ENCODE peak calls at places on chromosome 17, in four cellular contexts. K, L, D and X are unnamed samples.

GRCh38 chr17:54439816-54440215 is 460.8 kb upstream of the TOM1L1 start:
- DNase-seq in K (no peak), L (no peak), D (no peak), X (no peak)

GRCh38 chr17:70535986-70536385 is 366.7 kb downstream of the KCNJ2 start:
- DNase-seq in K (no peak), L (no peak), D (no peak), X (no peak)

GRCh38 chr17:5249615-5250014 is 15.0 kb upstream of the SCIMP start:
- DNase-seq in K (no peak), L (peak), D (peak), X (peak)

GRCh38 chr17:65532491-65532890 is 29.0 kb downstream of the AXIN2 start:
- DNase-seq in K (no peak), L (no peak), D (no peak), X (no peak)

GRCh38 chr17:81287741-81288430 is 7.2 kb downstream of the SLC38A10 start:
- DNase-seq in K (no peak), L (no peak), D (no peak), X (no peak)

GRCh38 chr17:66775262-66775661 is 59.7 kb upstream of the CACNG5 start:
- DNase-seq in K (no peak), L (no peak), D (no peak), X (no peak)

GRCh38 chr17:63024716-63025115 is 58.7 kb downstream of the TANC2 start:
- DNase-seq in K (no peak), L (peak), D (no peak), X (no peak)

GRCh38 chr17:78131172-78132085 is 858 bp downstream of the TMC8 start:
- DNase-seq in K (no peak), L (no peak), D (no peak), X (no peak)

GRCh38 chr17:3663102-3664011 is 5.0 kb downstream of the TAX1BP3 start:
- DNase-seq in K (no peak), L (no peak), D (no peak), X (no peak)

GRCh38 chr17:66755944-66756290 is 79.0 kb upstream of the CACNG5 start:
- DNase-seq in K (no peak), L (no peak), D (no peak), X (no peak)

GRCh38 chr17:36888236-36888957 is 48.9 kb upstream of the LHX1 start:
- DNase-seq in K (no peak), L (no peak), D (no peak), X (no peak)

GRCh38 chr17:4159761-4160160 is 16.8 kb downstream of the CYB5D2 start:
- DNase-seq in K (no peak), L (no peak), D (no peak), X (no peak)

GRCh38 chr17:46950997-46951621 is 27.9 kb downstream of the RPRML start:
- DNase-seq in K (no peak), L (no peak), D (no peak), X (no peak)

GRCh38 chr17:56594528-56595418 is 1.3 kb downstream of the NOG start:
- DNase-seq in K (no peak), L (peak), D (peak), X (peak)

GRCh38 chr17:11921296-11921695 is 76.0 kb downstream of the ZNF18 start:
- DNase-seq in K (no peak), L (no peak), D (no peak), X (no peak)

GRCh38 chr17:75093543-75094158 is 5.9 kb downstream of the SLC16A5 start:
- DNase-seq in K (no peak), L (no peak), D (no peak), X (no peak)

GRCh38 chr17:75872434-75873351 is 5.7 kb downstream of the TRIM47 start:
- DNase-seq in K (peak), L (peak), D (no peak), X (peak)

GRCh38 chr17:12395733-12396354 is 269.8 kb upstream of the MYOCD start:
- DNase-seq in K (no peak), L (no peak), D (peak), X (peak)

GRCh38 chr17:44360826-44361225 is 2.8 kb downstream of the FAM171A2 start:
- DNase-seq in K (no peak), L (peak), D (no peak), X (no peak)

GRCh38 chr17:77476498-77476897 is 335.7 kb downstream of the SEC14L1 start:
- DNase-seq in K (no peak), L (no peak), D (no peak), X (no peak)

GRCh38 chr17:9291912-9292562 is 270.7 kb downstream of the NTN1 start:
- DNase-seq in K (no peak), L (peak), D (peak), X (peak)

GRCh38 chr17:40019140-40019991 is 4.1 kb downstream of the CSF3 start:
- DNase-seq in K (no peak), L (peak), D (no peak), X (no peak)

GRCh38 chr17:76252040-76252954 is 12.0 kb upstream of the RNF157 start:
- DNase-seq in K (no peak), L (peak), D (no peak), X (no peak)

GRCh38 chr17:4565209-4566141 is 5.1 kb upstream of the GGT6 start:
- DNase-seq in K (no peak), L (peak), D (no peak), X (peak)

GRCh38 chr17:5676012-5676411 is 91.7 kb upstream of the NLRP1 start:
- DNase-seq in K (no peak), L (no peak), D (no peak), X (no peak)

GRCh38 chr17:16987830-16988601 is 16.1 kb upstream of the TNFRSF13B start:
- DNase-seq in K (no peak), L (peak), D (peak), X (peak)
- TF ChIP-seq POLR2A in K (no peak), L (no peak), D (peak), X (peak)

GRCh38 chr17:51166198-51166986 is at the start of gene NME2:
- DNase-seq in K (peak), L (peak), D (peak), X (peak)
- TF ChIP-seq POLR2A in K (peak), L (peak), D (peak), X (peak)

DNA sequence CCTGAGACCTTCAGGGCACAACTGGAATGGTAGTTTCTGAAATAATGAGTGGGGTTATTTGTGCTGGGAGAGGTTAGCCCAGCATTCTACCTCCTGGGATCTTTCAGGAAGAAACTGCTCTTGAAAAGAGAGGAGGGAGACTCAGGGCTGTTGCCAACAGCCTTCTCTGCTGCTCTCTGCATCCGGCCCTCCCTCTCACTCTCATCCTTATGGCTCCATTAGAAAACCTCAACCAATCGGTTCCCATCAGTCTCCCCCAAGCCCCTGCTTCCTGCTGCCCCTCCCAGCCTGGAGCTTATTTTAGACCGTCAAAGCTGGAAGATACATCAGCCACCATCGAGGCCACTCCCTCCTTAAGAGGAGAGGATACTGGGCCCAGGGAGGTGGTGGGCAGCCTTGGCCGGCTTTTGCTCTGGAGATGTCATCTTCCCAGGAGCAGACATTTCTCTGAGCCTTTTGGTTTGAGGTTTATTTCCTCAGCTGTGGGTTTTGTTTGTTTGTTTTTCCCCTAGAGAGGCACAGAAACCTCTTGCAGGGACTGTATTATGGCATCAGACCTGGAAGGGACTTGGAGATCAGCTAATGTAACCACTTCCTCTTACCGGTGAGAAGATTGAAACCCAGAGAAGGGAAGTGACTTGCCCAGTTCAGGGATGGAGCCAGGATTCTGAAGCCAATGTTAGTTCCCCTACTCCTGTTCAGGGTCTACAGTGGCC is 2.7 kb downstream of the MPRIP start:
- DNase-seq in K (no peak), L (peak), D (no peak), X (peak)
- TF ChIP-seq POLR2A in K (peak), L (peak), D (no peak), X (peak)

GRCh38 chr17:32486091-32486700 is 597 bp upstream of the CDK5R1 start:
- DNase-seq in K (no peak), L (peak), D (peak), X (peak)
- TF ChIP-seq POLR2A in K (no peak), L (no peak), D (no peak), X (no peak)

GRCh38 chr17:1460233-1460632 is 4.2 kb upstream of the CRK start:
- DNase-seq in K (no peak), L (no peak), D (no peak), X (peak)
- TF ChIP-seq POLR2A in K (no peak), L (no peak), D (no peak), X (no peak)

GRCh38 chr17:43031666-43032065 is 6.6 kb downstream of the RND2 start:
- DNase-seq in K (no peak), L (no peak), D (no peak), X (no peak)

GRCh38 chr17:43033947-43034622 is 9.1 kb downstream of the RND2 start:
- DNase-seq in K (no peak), L (no peak), D (no peak), X (no peak)

GRCh38 chr17:43030137-43030767 is 5.2 kb downstream of the RND2 start:
- DNase-seq in K (no peak), L (no peak), D (no peak), X (no peak)

GRCh38 chr17:43039646-43040045 is 14.6 kb downstream of the RND2 start:
- DNase-seq in K (no peak), L (no peak), D (no peak), X (no peak)

DNA sequence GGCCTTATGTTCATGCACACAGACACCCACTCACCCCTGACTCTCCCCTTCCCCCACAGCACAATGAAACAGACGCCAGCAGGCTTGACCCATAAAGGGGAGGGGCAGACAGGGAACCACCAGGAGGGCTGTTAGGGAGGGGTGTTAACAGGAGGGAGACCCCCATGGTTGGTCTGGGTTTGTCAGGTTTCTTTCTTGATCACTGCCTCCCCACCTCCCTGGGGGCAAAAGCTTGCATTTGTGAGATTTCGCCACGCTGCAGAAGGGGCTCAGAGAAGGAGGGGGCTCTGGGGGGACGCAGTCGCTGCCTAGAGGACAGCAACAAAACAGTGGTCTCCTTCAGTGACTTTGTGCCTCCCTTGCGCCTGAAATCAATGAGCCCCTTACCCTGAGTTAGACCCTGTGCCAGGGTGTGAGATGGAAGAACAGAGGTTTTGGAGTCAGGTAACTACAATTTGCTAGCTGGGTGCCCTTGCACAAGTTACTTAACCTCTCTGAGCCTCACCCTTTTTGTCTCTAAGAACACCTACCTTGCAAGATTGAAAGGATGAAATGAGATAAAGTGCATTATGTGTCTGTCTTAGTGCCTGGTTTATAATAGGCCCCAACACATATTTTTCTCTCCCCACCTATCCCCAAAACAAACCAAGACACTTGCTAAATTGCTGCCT is 9.7 kb downstream of the RND2 start:
- DNase-seq in K (no peak), L (no peak), D (no peak), X (no peak)
- TF ChIP-seq POLR2A in K (no peak), L (no peak), D (no peak), X (no peak)

GRCh38 chr17:15262291-15263205 is 2.6 kb downstream of the PMP22 start:
- DNase-seq in K (peak), L (peak), D (no peak), X (peak)
- TF ChIP-seq POLR2A in K (peak), L (peak), D (no peak), X (peak)

DNA sequence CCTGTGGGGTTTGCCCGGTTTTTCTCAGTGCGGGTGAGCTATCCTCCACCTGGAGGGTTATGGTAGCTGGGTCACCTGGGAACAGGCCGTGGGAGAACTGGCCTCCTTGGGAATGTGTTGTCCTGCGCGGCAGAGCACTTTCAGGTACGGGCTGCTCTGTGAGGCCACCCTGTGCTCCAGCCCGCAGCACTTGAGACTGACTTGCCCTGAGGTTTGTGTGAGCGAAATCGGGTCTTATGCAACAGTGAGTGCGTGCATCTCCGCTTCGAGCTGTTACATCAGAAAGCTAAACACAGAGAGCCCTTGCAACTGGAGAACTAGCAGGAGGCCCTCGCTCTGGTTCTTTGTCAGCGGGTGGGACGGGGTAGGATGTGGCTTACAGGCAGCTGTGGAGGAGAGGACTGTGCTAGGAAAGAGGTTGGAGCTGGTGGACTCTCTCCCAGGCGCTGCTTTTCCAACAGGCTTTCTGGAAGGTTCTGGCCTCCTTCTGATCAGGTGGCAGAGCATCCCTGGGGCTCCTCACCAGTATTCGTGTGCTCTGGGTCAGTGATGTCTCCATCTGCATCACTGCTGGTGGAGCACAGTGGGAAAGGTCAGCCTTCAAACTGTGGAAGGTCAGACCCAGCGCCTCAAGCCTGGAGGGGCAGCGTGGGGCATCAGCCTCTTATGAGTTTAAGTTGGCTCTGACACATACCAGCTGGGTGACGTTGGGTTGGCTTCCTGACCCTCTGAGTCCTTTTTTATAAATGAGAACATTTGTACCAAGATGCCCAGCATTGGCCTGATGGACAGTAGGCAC is 76.2 kb downstream of the KSR1 start:
- DNase-seq in K (no peak), L (peak), D (no peak), X (no peak)
- TF ChIP-seq POLR2A in K (no peak), L (peak), D (no peak), X (no peak)